ENCODE peak calls at places on chromosomes 2 and 18, in seven cellular contexts. X is sciatic nerve; V is T-helper 1 cell; L is stimulated activated CD4-positive, alpha-beta T cell treated with anti-CD3 and anti-CD28 coated beads, Interleukin-1b, Interleukin-23, amount 100 ng/mL, for 1 hour; F is pancreas; U is GF-D8; I is hypothalamus. T is an unnamed sample.

GRCh38 chr2:240893363-240893828 is 2.6 kb downstream of the MAB21L4 start:
- DNase-seq in X (no peak), V (no peak), L (no peak), F (no peak), U (no peak), I (no peak), T (no peak)

GRCh38 chr2:101698419-101699190 is 1.1 kb downstream of the MAP4K4 start:
- DNase-seq in X (no peak), V (no peak), L (no peak), F (no peak), U (no peak), I (no peak), T (no peak)

GRCh38 chr2:68921646-68922045 is 31.0 kb downstream of the GKN2 start:
- DNase-seq in X (no peak), V (no peak), L (no peak), F (no peak), U (no peak), I (no peak), T (no peak)

GRCh38 chr2:23148342-23148741 is 236.6 kb upstream of the KLHL29 start:
- DNase-seq in X (no peak), V (no peak), L (no peak), F (no peak), U (no peak), I (no peak), T (no peak)

GRCh38 chr2:53131416-53131815 is 636.2 kb upstream of the CHAC2 start:
- DNase-seq in X (no peak), V (no peak), L (no peak), F (no peak), U (no peak), I (no peak), T (no peak)

GRCh38 chr18:44117821-44118220 is 562.9 kb upstream of the SETBP1 start:
- DNase-seq in X (no peak), V (no peak), L (no peak), F (no peak), U (no peak), I (no peak), T (no peak)

GRCh38 chr18:46497129-46497528 is 159.9 kb downstream of the LOXHD1 start:
- DNase-seq in X (no peak), V (peak; percentile 5), L (no peak), F (no peak), U (no peak), I (no peak), T (no peak)

GRCh38 chr2:2862386-2862785 is 515.2 kb downstream of the EIPR1 start:
- DNase-seq in X (no peak), V (no peak), L (no peak), F (no peak), U (no peak), I (no peak), T (no peak)

GRCh38 chr2:44136186-44136585 is 32.5 kb upstream of the PPM1B start:
- DNase-seq in X (no peak), V (no peak), L (no peak), F (no peak), U (no peak), I (no peak), T (no peak)

GRCh38 chr2:239550336-239550735 is 149.5 kb upstream of the HDAC4 start:
- DNase-seq in X (no peak), V (no peak), L (no peak), F (no peak), U (no peak), I (no peak), T (no peak)

GRCh38 chr2:240155080-240156025 is 14.9 kb upstream of the OTOS start:
- DNase-seq in X (no peak), V (no peak), L (no peak), F (no peak), U (no peak), I (peak; percentile 22), T (no peak)

GRCh38 chr2:240597419-240598181 is 11.1 kb downstream of the CAPN10 start:
- DNase-seq in X (peak; percentile 45), V (no peak), L (no peak), F (peak; percentile 43), U (no peak), I (no peak), T (no peak)

GRCh38 chr2:33552758-33553461 is 46.2 kb downstream of the FAM98A start:
- DNase-seq in X (no peak), V (no peak), L (no peak), F (no peak), U (no peak), I (no peak), T (no peak)

GRCh38 chr18:47246027-47246971 is 5.2 kb downstream of the SKOR2 start:
- DNase-seq in X (no peak), V (no peak), L (no peak), F (no peak), U (no peak), I (no peak), T (no peak)

GRCh38 chr2:73983322-73984202 is 1.1 kb upstream of the TET3 start:
- DNase-seq in X (no peak), V (no peak), L (no peak), F (peak; percentile 93), U (no peak), I (no peak), T (no peak)

GRCh38 chr2:160411167-160411566 is 82.4 kb downstream of the RBMS1 start:
- DNase-seq in X (no peak), V (peak; percentile 74), L (no peak), F (no peak), U (peak; percentile 50), I (no peak), T (no peak)

GRCh38 chr2:212580117-212580516 is 41.5 kb upstream of the ERBB4 start:
- DNase-seq in X (no peak), V (no peak), L (no peak), F (no peak), U (no peak), I (no peak), T (no peak)

GRCh38 chr2:161418715-161419337 is 2.7 kb downstream of the TBR1 start:
- DNase-seq in X (no peak), V (no peak), L (no peak), F (peak; percentile 67), U (peak; percentile 7), I (no peak), T (no peak)

GRCh38 chr2:203605302-203605701 is 70.2 kb upstream of the RAPH1 start:
- DNase-seq in X (no peak), V (no peak), L (no peak), F (no peak), U (no peak), I (no peak), T (no peak)

GRCh38 chr18:36589857-36590543 is 238.8 kb downstream of the TPGS2 start:
- DNase-seq in X (no peak), V (no peak), L (no peak), F (no peak), U (no peak), I (no peak), T (no peak)

GRCh38 chr2:189337648-189338047 is 103.6 kb upstream of the WDR75 start:
- DNase-seq in X (no peak), V (no peak), L (no peak), F (no peak), U (no peak), I (no peak), T (no peak)

GRCh38 chr18:12278765-12279682 is 24.9 kb downstream of the CIDEA start:
- DNase-seq in X (peak; percentile 87), V (no peak), L (no peak), F (no peak), U (no peak), I (no peak), T (no peak)

GRCh38 chr2:18899725-18900124 is 310.4 kb upstream of the NT5C1B start:
- DNase-seq in X (no peak), V (no peak), L (no peak), F (no peak), U (no peak), I (no peak), T (no peak)

GRCh38 chr2:231191896-231192872 is 6.2 kb upstream of the ARMC9 start:
- DNase-seq in X (peak; percentile 90), V (no peak), L (no peak), F (no peak), U (no peak), I (no peak), T (no peak)

GRCh38 chr2:224608104-224608503 is 22.9 kb upstream of the CUL3 start:
- DNase-seq in X (no peak), V (no peak), L (no peak), F (no peak), U (no peak), I (no peak), T (no peak)

GRCh38 chr18:32629990-32630389 is 142.8 kb downstream of the KLHL14 start:
- DNase-seq in X (no peak), V (no peak), L (no peak), F (no peak), U (no peak), I (no peak), T (no peak)

GRCh38 chr2:238096311-238097011 is 3.7 kb upstream of the ESPNL start:
- DNase-seq in X (peak; percentile 48), V (no peak), L (no peak), F (peak; percentile 64), U (no peak), I (no peak), T (no peak)

GRCh38 chr18:36130039-36130831 is 536 bp downstream of the ELP2 start:
- DNase-seq in X (no peak), V (peak; percentile 7), L (no peak), F (no peak), U (no peak), I (no peak), T (no peak)

GRCh38 chr2:96549967-96550786 is 13.6 kb downstream of the ARID5A start:
- DNase-seq in X (no peak), V (no peak), L (no peak), F (peak; percentile 95), U (no peak), I (no peak), T (no peak)

GRCh38 chr2:73830871-73831401 is 2.2 kb downstream of the STAMBP start:
- DNase-seq in X (no peak), V (peak; percentile 36), L (no peak), F (no peak), U (no peak), I (no peak), T (no peak)

GRCh38 chr2:240424341-240425235 is 10.9 kb upstream of the GPC1 start:
- DNase-seq in X (peak; percentile 53), V (no peak), L (no peak), F (peak; percentile 41), U (no peak), I (no peak), T (no peak)

GRCh38 chr18:74082476-74083070 is 65.1 kb downstream of the FBXO15 start:
- DNase-seq in X (no peak), V (peak; percentile 86), L (peak; percentile 26), F (peak; percentile 71), U (peak; percentile 56), I (peak; percentile 10), T (peak; percentile 20)

GRCh38 chr2:143264851-143265250 is 135.6 kb downstream of the ARHGAP15 start:
- DNase-seq in X (no peak), V (no peak), L (no peak), F (no peak), U (no peak), I (no peak), T (no peak)

GRCh38 chr2:127634066-127634617 is 11.8 kb upstream of the GPR17 start:
- DNase-seq in X (no peak), V (no peak), L (no peak), F (no peak), U (no peak), I (no peak), T (no peak)

GRCh38 chr2:119283873-119284331 is 60.3 kb downstream of the STEAP3 start:
- DNase-seq in X (peak; percentile 73), V (no peak), L (no peak), F (no peak), U (no peak), I (no peak), T (no peak)

GRCh38 chr2:166625670-166626069 is 131.6 kb upstream of the SCN7A start:
- DNase-seq in X (no peak), V (no peak), L (no peak), F (no peak), U (no peak), I (no peak), T (no peak)

GRCh38 chr2:27003857-27004256 is 28.9 kb upstream of the TMEM214 start:
- DNase-seq in X (no peak), V (no peak), L (no peak), F (no peak), U (no peak), I (no peak), T (no peak)